ENCODE peak calls at places on chromosomes 2 and 18, in nine cellular contexts. L is ureter; N is GM20000; X is stimulated activated CD8-positive, alpha-beta memory T cell treated with anti-CD3 and anti-CD28 coated beads, Interleukin-4, amount 100 ng/mL, for 4 hours; Q is GM19239; V is mucosa of descending colon; C is NCI-H446; U is nucleus accumbens; J is cardiac fibroblast. Z is an unnamed sample.

GRCh38 chr2:68828887-68829708 is 42.1 kb downstream of the BMP10 start:
- DNase-seq in L (peak; percentile 96), N (peak; percentile 14), X (peak; percentile 27), Q (no peak), V (peak; percentile 95), C (no peak), U (peak; percentile 54), J (peak; percentile 96), Z (peak; percentile 89)

GRCh38 chr2:101693991-101694588 is 3.4 kb upstream of the MAP4K4 start:
- DNase-seq in L (no peak), N (no peak), X (no peak), Q (no peak), V (no peak), C (no peak), U (no peak), J (no peak), Z (no peak)

GRCh38 chr2:21640046-21640445 is 516.3 kb downstream of the TDRD15 start:
- DNase-seq in L (no peak), N (no peak), X (no peak), Q (no peak), V (no peak), C (no peak), U (no peak), J (no peak), Z (no peak)

GRCh38 chr2:145957929-145958328 is 1438.0 kb upstream of the ZEB2 start:
- DNase-seq in L (no peak), N (no peak), X (no peak), Q (no peak), V (no peak), C (no peak), U (no peak), J (peak; percentile 58), Z (no peak)

GRCh38 chr2:98822301-98823164 is 91.6 kb upstream of the MGAT4A start:
- DNase-seq in L (no peak), N (peak; percentile 56), X (peak; percentile 17), Q (no peak), V (peak; percentile 46), C (no peak), U (no peak), J (peak; percentile 18), Z (peak; percentile 26)

GRCh38 chr2:20603791-20604190 is 47.1 kb downstream of the HS1BP3 start:
- DNase-seq in L (no peak), N (no peak), X (no peak), Q (no peak), V (no peak), C (no peak), U (no peak), J (no peak), Z (no peak)

GRCh38 chr2:36807223-36807886 is 110.8 kb downstream of the VIT start:
- DNase-seq in L (no peak), N (no peak), X (no peak), Q (no peak), V (peak; percentile 52), C (no peak), U (no peak), J (no peak), Z (no peak)

GRCh38 chr2:129381789-129382188 is 597.7 kb upstream of the RAB6C start:
- DNase-seq in L (no peak), N (no peak), X (no peak), Q (no peak), V (no peak), C (no peak), U (no peak), J (no peak), Z (no peak)

GRCh38 chr2:164538250-164538866 is 82.9 kb downstream of the GRB14 start:
- DNase-seq in L (no peak), N (peak; percentile 33), X (no peak), Q (no peak), V (no peak), C (peak; percentile 6), U (no peak), J (peak; percentile 69), Z (peak; percentile 67)

GRCh38 chr18:63284173-63284765 is 35.3 kb downstream of the BCL2 start:
- DNase-seq in L (no peak), N (no peak), X (no peak), Q (no peak), V (no peak), C (no peak), U (no peak), J (no peak), Z (no peak)

GRCh38 chr2:239506101-239506808 is 105.4 kb upstream of the HDAC4 start:
- DNase-seq in L (no peak), N (no peak), X (no peak), Q (no peak), V (no peak), C (no peak), U (no peak), J (no peak), Z (no peak)

GRCh38 chr2:72040629-72041403 is 106.8 kb downstream of the CYP26B1 start:
- DNase-seq in L (no peak), N (no peak), X (no peak), Q (no peak), V (no peak), C (no peak), U (no peak), J (peak; percentile 10), Z (no peak)

GRCh38 chr2:4358855-4359254 is 655.5 kb downstream of the DCDC2C start:
- DNase-seq in L (no peak), N (no peak), X (no peak), Q (no peak), V (no peak), C (no peak), U (no peak), J (no peak), Z (no peak)

GRCh38 chr18:75809392-75809791 is 381.9 kb upstream of the SMIM21 start:
- DNase-seq in L (no peak), N (no peak), X (no peak), Q (no peak), V (peak; percentile 37), C (no peak), U (no peak), J (no peak), Z (no peak)

GRCh38 chr18:62420513-62421209 is 95.6 kb downstream of the TNFRSF11A start:
- DNase-seq in L (peak; percentile 53), N (peak; percentile 74), X (peak; percentile 61), Q (peak; percentile 54), V (peak; percentile 56), C (no peak), U (no peak), J (peak; percentile 81), Z (peak; percentile 97)

GRCh38 chr2:144683063-144683740 is 163.3 kb upstream of the ZEB2 start:
- DNase-seq in L (no peak), N (no peak), X (no peak), Q (no peak), V (no peak), C (no peak), U (no peak), J (no peak), Z (no peak)

GRCh38 chr2:234958311-234958710 is 6.5 kb downstream of the SH3BP4 start:
- DNase-seq in L (no peak), N (no peak), X (no peak), Q (no peak), V (no peak), C (no peak), U (no peak), J (no peak), Z (no peak)

GRCh38 chr2:4882421-4882820 is 809.8 kb upstream of the SOX11 start:
- DNase-seq in L (no peak), N (no peak), X (no peak), Q (no peak), V (no peak), C (no peak), U (no peak), J (no peak), Z (no peak)

Z was measured in kidney tubule cell.